ENCODE peak calls at places on chromosomes 13 and 19, in eight cellular contexts. F is tibial nerve, E is endodermal cell, B is psoas muscle, L is trophoblast cell, Y is ascending aorta, Z is adrenal gland, H is stomach. M is an unnamed sample.

GRCh38 chr13:30276178-30276577 is 31.2 kb downstream of the KATNAL1 start:
- DNase-seq in F (no peak), E (no peak), B (no peak), L (no peak), Y (no peak), Z (no peak), H (no peak), M (no peak)

GRCh38 chr13:30762643-30763042 is 27.3 kb downstream of the ALOX5AP start:
- DNase-seq in F (no peak), E (no peak), B (no peak), L (peak; percentile 37), Y (no peak), Z (no peak), H (no peak), M (no peak)

GRCh38 chr13:42807866-42808265 is 26.5 kb downstream of the FAM216B start:
- DNase-seq in F (no peak), E (no peak), B (no peak), L (no peak), Y (no peak), Z (no peak), H (no peak), M (no peak)

GRCh38 chr19:42658148-42658547 is 63.4 kb upstream of the CEACAM8 start:
- DNase-seq in F (no peak), E (no peak), B (no peak), L (no peak), Y (no peak), Z (no peak), H (no peak), M (no peak)

GRCh38 chr13:49022472-49023144 is 46.9 kb downstream of the FNDC3A start:
- DNase-seq in F (no peak), E (no peak), B (no peak), L (no peak), Y (no peak), Z (no peak), H (no peak), M (no peak)

GRCh38 chr13:102708211-102708610 is 13.4 kb upstream of the METTL21C start:
- DNase-seq in F (no peak), E (no peak), B (no peak), L (peak; percentile 79), Y (no peak), Z (no peak), H (no peak), M (no peak)

GRCh38 chr13:38180670-38181069 is 169.0 kb upstream of the UFM1 start:
- DNase-seq in F (no peak), E (no peak), B (no peak), L (no peak), Y (no peak), Z (no peak), H (no peak), M (no peak)

GRCh38 chr19:8366961-8367326 is 3.0 kb downstream of the ANGPTL4 start:
- DNase-seq in F (no peak), E (peak; percentile 49), B (peak; percentile 77), L (peak; percentile 50), Y (no peak), Z (no peak), H (no peak), M (no peak)

GRCh38 chr19:13974073-13974472 is 21.8 kb downstream of the DCAF15 start:
- DNase-seq in F (no peak), E (peak; percentile 94), B (no peak), L (peak; percentile 50), Y (no peak), Z (no peak), H (peak; percentile 47), M (peak; percentile 94)

GRCh38 chr13:44249439-44249838 is 124.2 kb upstream of the SERP2 start:
- DNase-seq in F (peak; percentile 76), E (no peak), B (peak; percentile 26), L (peak; percentile 14), Y (no peak), Z (no peak), H (no peak), M (no peak)

GRCh38 chr19:15297416-15298224 is 34.7 kb downstream of the BRD4 start:
- DNase-seq in F (no peak), E (no peak), B (no peak), L (peak; percentile 60), Y (no peak), Z (no peak), H (no peak), M (peak; percentile 54)

GRCh38 chr13:113837554-113838355 is 26.1 kb downstream of the GAS6 start:
- DNase-seq in F (peak; percentile 86), E (peak; percentile 86), B (peak; percentile 96), L (peak; percentile 48), Y (peak; percentile 97), Z (peak; percentile 98), H (peak; percentile 89), M (peak; percentile 68)

GRCh38 chr19:13015361-13016231 is 20.3 kb downstream of the NFIX start:
- DNase-seq in F (no peak), E (peak; percentile 59), B (no peak), L (no peak), Y (no peak), Z (no peak), H (no peak), M (no peak)

GRCh38 chr13:108026671-108027410 is 188.5 kb downstream of the LIG4 start:
- DNase-seq in F (no peak), E (no peak), B (no peak), L (no peak), Y (no peak), Z (no peak), H (no peak), M (no peak)

GRCh38 chr13:50699874-50700663 is 143.4 kb downstream of the DLEU7 start:
- DNase-seq in F (no peak), E (no peak), B (no peak), L (no peak), Y (no peak), Z (no peak), H (no peak), M (no peak)

GRCh38 chr13:76723551-76724232 is 162.5 kb downstream of the KCTD12 start:
- DNase-seq in F (no peak), E (peak; percentile 67), B (peak; percentile 12), L (peak; percentile 62), Y (no peak), Z (peak; percentile 62), H (no peak), M (no peak)

GRCh38 chr13:50650936-50651638 is 192.4 kb downstream of the DLEU7 start:
- DNase-seq in F (no peak), E (no peak), B (no peak), L (no peak), Y (no peak), Z (no peak), H (no peak), M (no peak)

GRCh38 chr13:50994651-50995050 is 85.1 kb downstream of the RNASEH2B start:
- DNase-seq in F (no peak), E (no peak), B (no peak), L (no peak), Y (no peak), Z (no peak), H (no peak), M (no peak)

GRCh38 chr13:75556961-75557360 is 7.4 kb downstream of the UCHL3 start:
- DNase-seq in F (no peak), E (no peak), B (no peak), L (no peak), Y (no peak), Z (no peak), H (no peak), M (no peak)

GRCh38 chr13:99362362-99362761 is 55.2 kb upstream of the GPR183 start:
- DNase-seq in F (no peak), E (no peak), B (no peak), L (no peak), Y (no peak), Z (no peak), H (no peak), M (no peak)
- H3K27ac ChIP-seq in F (no peak overlapping the region), E (no peak overlapping the region), B (no peak overlapping the region), L (no peak overlapping the region), Y (no peak overlapping the region), Z (no peak overlapping the region), H (no peak overlapping the region), M (peak overlapping the region; percentile 72)

GRCh38 chr13:41565221-41565620 is 107.9 kb downstream of the RGCC start:
- DNase-seq in F (no peak), E (no peak), B (no peak), L (no peak), Y (no peak), Z (no peak), H (no peak), M (no peak)
- H3K4me1 ChIP-seq in F (peaks cover 69% of the 10 kb centered on the region), E (peaks cover 14% of the 10 kb centered on the region), B (peaks cover 8% of the 10 kb centered on the region), L (peaks cover 3% of the 10 kb centered on the region), Y (no peaks in the 10 kb centered on the region), Z (peaks cover 32% of the 10 kb centered on the region), H (peaks cover 25% of the 10 kb centered on the region), M (no peaks in the 10 kb centered on the region)

GRCh38 chr19:16325671-16326400 is 1.2 kb downstream of the KLF2 start:
- DNase-seq in F (no peak), E (peak; percentile 92), B (peak; percentile 49), L (peak; percentile 31), Y (no peak), Z (peak; percentile 66), H (no peak), M (no peak)

GRCh38 chr19:16324384-16325160 is at the start of gene KLF2:
- DNase-seq in F (peak; percentile 90), E (peak; percentile 89), B (peak; percentile 96), L (peak; percentile 94), Y (peak; percentile 97), Z (peak; percentile 94), H (peak; percentile 93), M (peak; percentile 60)

GRCh38 chr19:16323532-16323931 is 1.1 kb upstream of the KLF2 start:
- DNase-seq in F (no peak), E (no peak), B (no peak), L (no peak), Y (no peak), Z (no peak), H (no peak), M (no peak)

GRCh38 chr19:16325161-16325527 is 518 bp downstream of the KLF2 start:
- DNase-seq in F (no peak), E (peak; percentile 81), B (peak; percentile 66), L (peak; percentile 41), Y (no peak), Z (no peak), H (no peak), M (no peak)

GRCh38 chr19:16324064-16324383 is 602 bp upstream of the KLF2 start:
- DNase-seq in F (no peak), E (no peak), B (no peak), L (no peak), Y (no peak), Z (no peak), H (no peak), M (no peak)
- H3K4me3 ChIP-seq in F (peak overlapping the region; percentile 41), E (peak overlapping the region; percentile 71), B (peak overlapping the region; percentile 80), L (no peak overlapping the region), Y (peak overlapping the region; percentile 56), Z (no peak overlapping the region), H (peak overlapping the region; percentile 80), M (peak overlapping the region; percentile 16)

GRCh38 chr19:17555929-17556813 is 722 bp downstream of the COLGALT1 start:
- DNase-seq in F (peak; percentile 43), E (peak; percentile 82), B (peak; percentile 77), L (peak; percentile 71), Y (peak; percentile 76), Z (peak; percentile 82), H (peak; percentile 69), M (peak; percentile 78)

GRCh38 chr19:17555480-17555928 is at the start of gene COLGALT1:
- DNase-seq in F (peak; percentile 100), E (peak; percentile 98), B (peak; percentile 99), L (peak; percentile 99), Y (peak; percentile 99), Z (peak; percentile 100), H (peak; percentile 100), M (peak; percentile 99)

GRCh38 chr19:17553256-17553655 is 2.2 kb upstream of the COLGALT1 start:
- DNase-seq in F (peak; percentile 79), E (no peak), B (peak; percentile 65), L (peak; percentile 9), Y (peak; percentile 71), Z (peak; percentile 93), H (no peak), M (no peak)

GRCh38 chr19:17556995-17557394 is 1.5 kb downstream of the COLGALT1 start:
- DNase-seq in F (no peak), E (no peak), B (no peak), L (no peak), Y (no peak), Z (no peak), H (no peak), M (no peak)

GRCh38 chr19:17554968-17555479 is 425 bp upstream of the COLGALT1 start:
- DNase-seq in F (no peak), E (no peak), B (no peak), L (no peak), Y (no peak), Z (no peak), H (no peak), M (no peak)
- H3K27ac ChIP-seq in F (peak overlapping the region; percentile 94), E (no peak overlapping the region), B (peak overlapping the region; percentile 78), L (no peak overlapping the region), Y (no peak overlapping the region), Z (no peak overlapping the region), H (peak overlapping the region; percentile 89), M (no peak overlapping the region)